ENCODE peak calls at places on chromosomes 5 and 9, in five cellular contexts. Z is HCT116, K is GM12878, P is K562, E is HepG2. A is an unnamed sample.

GRCh38 chr5:80780761-80781285 is 126.0 kb upstream of the DHFR start:
- DNase-seq in Z (no peak), K (no peak), P (no peak), E (no peak), A (no peak)

GRCh38 chr9:87596862-87597261 is 99.2 kb downstream of the DAPK1 start:
- DNase-seq in Z (no peak), K (no peak), P (no peak), E (no peak), A (no peak)

GRCh38 chr5:180301253-180301652 is 9.4 kb upstream of the MAPK9 start:
- DNase-seq in Z (no peak), K (no peak), P (no peak), E (no peak), A (no peak)

GRCh38 chr5:126377444-126377843 is 45.8 kb upstream of the GRAMD2B start:
- DNase-seq in Z (no peak), K (no peak), P (no peak), E (no peak), A (no peak)

GRCh38 chr5:154901276-154901675 is 36.7 kb downstream of the GEMIN5 start:
- DNase-seq in Z (no peak), K (no peak), P (no peak), E (no peak), A (no peak)

GRCh38 chr9:106757539-106757938 is 105.4 kb upstream of the ZNF462 start:
- DNase-seq in Z (no peak), K (no peak), P (no peak), E (no peak), A (peak)

GRCh38 chr5:125134216-125135081 is 388.0 kb upstream of the ZNF608 start:
- DNase-seq in Z (peak), K (no peak), P (no peak), E (no peak), A (no peak)

GRCh38 chr5:60972225-60972624 is 27.2 kb downstream of the NDUFAF2 start:
- DNase-seq in Z (no peak), K (peak), P (no peak), E (no peak), A (no peak)

GRCh38 chr5:171312129-171312819 is 3.2 kb downstream of the TLX3 start:
- DNase-seq in Z (no peak), K (no peak), P (no peak), E (no peak), A (no peak)

GRCh38 chr9:75039006-75039405 is 10.9 kb upstream of the CARNMT1 start:
- DNase-seq in Z (no peak), K (no peak), P (no peak), E (no peak), A (no peak)

GRCh38 chr9:16445141-16445920 is 425.1 kb downstream of the BNC2 start:
- DNase-seq in Z (no peak), K (no peak), P (no peak), E (peak), A (no peak)

GRCh38 chr5:170880084-170880483 is 18.3 kb downstream of the RANBP17 start:
- DNase-seq in Z (no peak), K (no peak), P (no peak), E (no peak), A (no peak)

GRCh38 chr5:162886717-162887116 is 550.7 kb upstream of the CCNG1 start:
- DNase-seq in Z (no peak), K (no peak), P (no peak), E (no peak), A (no peak)

GRCh38 chr5:169336234-169336633 is 35.3 kb upstream of the SLIT3 start:
- DNase-seq in Z (no peak), K (no peak), P (no peak), E (no peak), A (peak)

GRCh38 chr9:21070171-21070571 is 7.6 kb downstream of the IFNB1 start:
- DNase-seq in Z (peak), K (no peak), P (no peak), E (no peak), A (no peak)

GRCh38 chr9:109101810-109102209 is 17.9 kb downstream of the TMEM245 start:
- DNase-seq in Z (peak), K (peak), P (no peak), E (no peak), A (no peak)

GRCh38 chr5:61669531-61669930 is 337.5 kb downstream of the ZSWIM6 start:
- DNase-seq in Z (no peak), K (no peak), P (no peak), E (no peak), A (no peak)

GRCh38 chr9:123397975-123398374 is 42.0 kb downstream of the CRB2 start:
- DNase-seq in Z (no peak), K (no peak), P (no peak), E (no peak), A (no peak)

GRCh38 chr5:31361234-31361633 is 167.7 kb downstream of the CDH6 start:
- DNase-seq in Z (no peak), K (no peak), P (no peak), E (no peak), A (peak)

GRCh38 chr5:150512368-150512747 is 4.4 kb downstream of the NDST1 start:
- DNase-seq in Z (no peak), K (no peak), P (no peak), E (no peak), A (no peak)

GRCh38 chr5:73104326-73104725 is 16.0 kb upstream of the TMEM171 start:
- DNase-seq in Z (no peak), K (no peak), P (no peak), E (no peak), A (no peak)

GRCh38 chr9:108468364-108468763 is 387.4 kb downstream of the ACTL7B start:
- DNase-seq in Z (peak), K (no peak), P (peak), E (no peak), A (peak)

GRCh38 chr5:122845253-122846050 is at the start of gene SNX24:
- DNase-seq in Z (peak), K (no peak), P (peak), E (peak), A (peak)

GRCh38 chr5:132770476-132771159 is 6.4 kb downstream of the SEPTIN8 start:
- DNase-seq in Z (no peak), K (no peak), P (no peak), E (no peak), A (no peak)

GRCh38 chr9:69380811-69381210 is 55.8 kb downstream of the ENTREP1 start:
- DNase-seq in Z (no peak), K (no peak), P (no peak), E (no peak), A (no peak)

GRCh38 chr9:35342221-35342620 is 147.7 kb upstream of the RUSC2 start:
- DNase-seq in Z (no peak), K (no peak), P (no peak), E (no peak), A (no peak)

GRCh38 chr5:150653145-150653761 is 7.8 kb upstream of the MYOZ3 start:
- DNase-seq in Z (no peak), K (no peak), P (no peak), E (no peak), A (peak)

GRCh38 chr9:111272571-111272970 is 57.5 kb downstream of the OR2K2 start:
- DNase-seq in Z (no peak), K (no peak), P (no peak), E (no peak), A (no peak)

GRCh38 chr9:133522073-133522910 is 2.5 kb downstream of the MYMK start:
- DNase-seq in Z (no peak), K (no peak), P (no peak), E (no peak), A (peak)

GRCh38 chr5:173974688-173975239 is 14.2 kb upstream of the C5orf47 start:
- DNase-seq in Z (no peak), K (no peak), P (peak), E (no peak), A (no peak)

GRCh38 chr5:36696059-36696673 is 89.8 kb downstream of the SLC1A3 start:
- DNase-seq in Z (peak), K (no peak), P (peak), E (peak), A (peak)

GRCh38 chr9:92607773-92608172 is 62.2 kb downstream of the IPPK start:
- DNase-seq in Z (no peak), K (no peak), P (no peak), E (no peak), A (peak)

GRCh38 chr9:122130837-122131236 is 28.7 kb downstream of the NDUFA8 start:
- DNase-seq in Z (no peak), K (no peak), P (no peak), E (no peak), A (no peak)

GRCh38 chr9:19490269-19490668 is 81.5 kb downstream of the ACER2 start:
- DNase-seq in Z (no peak), K (no peak), P (no peak), E (no peak), A (no peak)

GRCh38 chr5:147507480-147508126 is 2.3 kb downstream of the DPYSL3 start:
- DNase-seq in Z (no peak), K (no peak), P (no peak), E (no peak), A (no peak)

GRCh38 chr5:147510885-147511284 is 1.0 kb upstream of the DPYSL3 start:
- DNase-seq in Z (no peak), K (no peak), P (no peak), E (no peak), A (no peak)

GRCh38 chr5:147509041-147509709 is 693 bp downstream of the DPYSL3 start:
- DNase-seq in Z (no peak), K (no peak), P (no peak), E (no peak), A (peak)

GRCh38 chr5:147509710-147510651 is at the start of gene DPYSL3:
- DNase-seq in Z (peak), K (no peak), P (no peak), E (no peak), A (peak)

DNA sequence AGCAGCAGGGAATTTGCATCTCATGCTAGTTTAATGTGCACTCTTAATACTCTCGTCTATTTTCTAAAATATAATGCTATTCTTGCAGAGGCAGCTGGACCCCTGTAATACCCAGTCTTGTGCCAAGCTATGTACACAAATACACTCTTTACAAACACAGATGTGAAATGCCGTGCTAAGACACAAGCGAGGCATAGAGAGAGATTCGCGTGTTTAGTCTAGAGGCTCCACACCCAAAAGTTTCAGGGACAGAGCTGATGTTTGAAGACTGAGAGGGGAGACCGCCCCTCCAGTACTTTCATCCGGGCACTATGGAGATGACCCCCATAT is 1.2 kb downstream of the DPYSL3 start:
- DNase-seq in Z (no peak), K (no peak), P (no peak), E (no peak), A (no peak)
- H3K9ac ChIP-seq in Z (peak), K (no peak), P (no peak), E (no peak), A (peak)

GRCh38 chr5:39206630-39207319 is 12.6 kb downstream of the FYB1 start:
- DNase-seq in Z (no peak), K (no peak), P (no peak), E (no peak), A (no peak)

GRCh38 chr5:39211773-39212172 is 7.6 kb downstream of the FYB1 start:
- DNase-seq in Z (no peak), K (no peak), P (no peak), E (no peak), A (no peak)

GRCh38 chr5:39207628-39208027 is 11.7 kb downstream of the FYB1 start:
- DNase-seq in Z (no peak), K (no peak), P (no peak), E (no peak), A (no peak)

GRCh38 chr5:39208471-39208870 is 10.9 kb downstream of the FYB1 start:
- DNase-seq in Z (no peak), K (no peak), P (no peak), E (no peak), A (no peak)

DNA sequence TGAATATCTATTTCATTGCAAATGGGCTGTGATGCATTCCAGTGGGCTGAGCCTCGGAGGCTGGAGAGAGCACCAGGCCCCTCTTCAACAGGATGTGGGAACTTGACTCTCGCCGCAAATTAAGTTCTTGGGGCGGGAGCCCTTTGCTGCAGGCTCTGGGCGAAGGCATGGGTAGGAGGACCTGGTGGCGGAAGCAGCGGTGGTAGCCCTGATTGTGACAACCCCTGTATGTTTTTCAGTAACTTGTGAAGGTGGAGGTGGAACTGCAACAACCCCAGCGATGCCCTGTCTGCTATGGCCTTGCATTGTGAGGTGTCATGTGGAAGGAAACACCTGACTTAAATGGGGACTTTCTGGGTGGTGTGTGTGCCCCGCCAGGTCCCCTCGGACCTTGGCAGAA is 9.4 kb downstream of the FYB1 start:
- DNase-seq in Z (no peak), K (no peak), P (no peak), E (no peak), A (no peak)
- TF ChIP-seq REST in Z (no peak), K (no peak), P (no peak), E (no peak), A (no peak)

GRCh38 chr5:141529873-141530272 is 41.0 kb downstream of the PCDHGC5 start:
- DNase-seq in Z (no peak), K (no peak), P (no peak), E (no peak), A (no peak)

GRCh38 chr5:141525659-141526058 is 36.8 kb downstream of the PCDHGC5 start:
- DNase-seq in Z (no peak), K (no peak), P (no peak), E (peak), A (no peak)

GRCh38 chr5:141528401-141528984 is 39.6 kb downstream of the PCDHGC5 start:
- DNase-seq in Z (no peak), K (no peak), P (no peak), E (no peak), A (no peak)

GRCh38 chr5:141532726-141533125 is 43.8 kb downstream of the PCDHGC5 start:
- DNase-seq in Z (no peak), K (no peak), P (no peak), E (no peak), A (no peak)

DNA sequence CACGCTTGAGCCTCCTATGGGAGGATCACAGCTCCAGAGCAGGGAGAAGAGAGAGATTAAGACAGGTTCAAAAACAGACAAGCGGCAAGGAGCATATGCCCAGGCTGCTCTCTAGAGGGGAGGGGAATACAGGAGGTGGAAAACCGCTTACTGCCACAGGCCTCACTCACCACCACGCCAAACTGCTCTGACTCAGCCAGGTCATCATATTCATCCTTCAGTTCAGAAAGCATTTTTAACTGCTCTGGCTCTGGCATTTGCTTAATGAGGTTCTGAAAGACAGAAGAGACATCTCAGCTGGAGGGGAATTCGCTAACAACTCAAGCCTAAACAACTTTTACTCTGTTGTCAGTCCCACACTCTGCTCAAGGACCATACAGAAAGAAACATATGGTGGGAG is 40.1 kb downstream of the PCDHGC5 start:
- DNase-seq in Z (no peak), K (no peak), P (no peak), E (no peak), A (no peak)
- H3K9ac ChIP-seq in Z (no peak), K (no peak), P (no peak), E (no peak), A (peak)

DNA sequence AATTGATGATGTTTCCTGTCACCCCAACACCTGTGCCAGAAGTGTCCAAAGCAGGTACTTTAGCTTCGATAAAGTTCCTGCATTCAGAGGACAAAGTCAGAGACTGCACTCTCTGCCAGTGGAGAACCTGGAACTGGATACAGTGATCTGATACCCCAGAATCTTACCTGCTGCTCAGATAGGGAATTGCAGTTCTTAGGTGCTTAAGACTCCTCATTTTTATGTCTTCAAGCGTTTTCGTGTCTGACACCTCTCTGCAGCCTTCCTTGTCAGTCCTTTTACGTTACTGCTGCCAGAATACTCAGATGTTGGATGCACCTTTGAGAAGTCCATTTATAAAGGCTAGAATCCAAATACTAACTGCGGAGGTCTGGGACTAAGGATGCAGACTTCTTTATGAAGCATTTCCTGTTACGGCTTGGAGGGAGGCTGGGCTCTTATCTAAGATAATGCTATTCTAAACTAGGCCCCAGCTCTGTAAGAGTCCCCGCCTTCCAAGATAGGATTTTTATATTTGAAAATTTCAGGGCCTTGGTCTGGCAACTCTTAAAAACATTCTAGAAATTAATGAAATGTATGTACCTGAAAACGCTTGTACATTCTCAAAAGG is 1.9 kb downstream of the ISOC1 start:
- DNase-seq in Z (no peak), K (no peak), P (peak), E (no peak), A (no peak)
- TF ChIP-seq REST in Z (no peak), K (no peak), P (no peak), E (no peak), A (no peak)

GRCh38 chr5:77851229-77852067 is 75.3 kb upstream of the TBCA start:
- DNase-seq in Z (no peak), K (no peak), P (no peak), E (no peak), A (peak)
- H3K9ac ChIP-seq in Z (no peak), K (peak), P (no peak), E (peak), A (peak)

GRCh38 chr9:130421802-130422276 is 22.9 kb upstream of the ASS1 start:
- DNase-seq in Z (no peak), K (no peak), P (no peak), E (no peak), A (peak)

GRCh38 chr9:130419521-130420035 is 25.2 kb upstream of the ASS1 start:
- DNase-seq in Z (no peak), K (no peak), P (no peak), E (no peak), A (no peak)

GRCh38 chr9:130423272-130423671 is 21.5 kb upstream of the ASS1 start:
- DNase-seq in Z (no peak), K (no peak), P (no peak), E (no peak), A (peak)

GRCh38 chr9:130422546-130422945 is 22.2 kb upstream of the ASS1 start:
- DNase-seq in Z (no peak), K (no peak), P (no peak), E (no peak), A (no peak)

DNA sequence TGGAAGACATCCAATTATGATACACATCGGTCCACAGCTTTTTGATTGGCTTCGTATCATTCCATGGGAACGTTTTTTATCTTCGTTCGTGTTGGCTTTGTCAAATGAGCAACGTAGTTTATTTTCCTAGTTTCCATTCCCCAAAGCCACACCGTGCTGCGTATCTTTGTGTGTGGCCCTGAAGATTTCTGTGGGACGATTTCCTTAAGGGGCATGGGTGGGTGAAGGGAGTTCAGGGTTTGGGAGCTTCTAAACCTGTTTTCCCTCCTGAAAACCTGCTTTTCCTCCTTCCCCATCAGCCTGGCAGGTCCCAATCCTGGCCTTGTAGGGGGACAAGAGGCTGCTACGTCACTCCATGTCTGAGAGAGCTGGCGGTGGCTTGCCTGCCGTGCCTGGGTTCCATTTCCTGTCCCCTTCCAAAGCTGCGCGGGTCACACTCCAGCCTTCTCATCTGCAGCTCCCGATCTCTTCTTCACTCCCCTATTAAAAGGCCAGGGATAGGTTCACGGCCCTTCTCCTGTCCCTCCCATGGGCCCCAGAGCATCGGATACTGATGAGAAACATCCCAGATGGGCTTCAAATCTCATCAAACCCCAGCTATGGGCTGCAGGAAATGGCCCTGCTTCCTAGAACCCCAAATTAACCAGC is 23.5 kb upstream of the ASS1 start:
- DNase-seq in Z (no peak), K (no peak), P (no peak), E (no peak), A (peak)
- TF ChIP-seq REST in Z (no peak), K (no peak), P (no peak), E (no peak), A (no peak)

GRCh38 chr9:136808075-136808780 is 480 bp downstream of the RABL6 start:
- DNase-seq in Z (no peak), K (no peak), P (peak), E (no peak), A (peak)
- H3K9ac ChIP-seq in Z (peak), K (peak), P (peak), E (peak), A (peak)

A was measured in SK-N-SH.